ENCODE peak calls at places on chromosomes 3 and 15, in five cellular contexts. C, D, I, Z and K are unnamed samples. For H3K9me3, the result is how much of the 10 kb centered on the place peaks cover.

GRCh38 chr3:43688245-43688650 is 2.5 kb upstream of the ABHD5 start:
- DNase-seq in C (no peak), Z (no peak), D (no peak), I (no peak), K (no peak)

GRCh38 chr15:69099976-69100375 is 60.5 kb upstream of the GLCE start:
- DNase-seq in Z (no peak), I (no peak), D (no peak), C (no peak), K (no peak)

GRCh38 chr3:30184102-30184810 is 422.1 kb upstream of the TGFBR2 start:
- DNase-seq in I (no peak), C (no peak), D (no peak), Z (no peak), K (no peak)

GRCh38 chr15:31245756-31246155 is 80.9 kb upstream of the KLF13 start:
- DNase-seq in C (no peak), Z (no peak), I (no peak), D (no peak), K (no peak)

GRCh38 chr15:34841220-34841841 is 46.0 kb upstream of the ACTC1 start:
- DNase-seq in I (no peak), C (no peak), D (no peak), Z (no peak), K (no peak)

GRCh38 chr3:61832375-61833229 is 271.2 kb downstream of the PTPRG start:
- DNase-seq in I (no peak), C (no peak), Z (no peak), D (no peak), K (no peak)

GRCh38 chr15:73881539-73882320 is 8.4 kb downstream of the TBC1D21 start:
- DNase-seq in Z (peak), I (no peak), D (no peak), C (no peak), K (no peak)

GRCh38 chr15:78075490-78076230 is 1.9 kb downstream of the TBC1D2B start:
- DNase-seq in D (no peak), C (no peak), I (no peak), Z (peak), K (no peak)

GRCh38 chr15:85704021-85704420 is 90.7 kb downstream of the KLHL25 start:
- DNase-seq in D (no peak), C (no peak), I (no peak), Z (no peak), K (no peak)

GRCh38 chr3:193833592-193833991 is 240.6 kb downstream of the OPA1 start:
- DNase-seq in I (no peak), C (no peak), Z (peak), D (no peak), K (no peak)

GRCh38 chr3:20945892-20946291 is 759.9 kb upstream of the SGO1 start:
- DNase-seq in D (no peak), C (no peak), I (no peak), Z (no peak), K (no peak)

GRCh38 chr15:25862469-25863066 is 559 bp downstream of the ATP10A start:
- DNase-seq in C (no peak), D (peak), I (no peak), Z (peak), K (peak)

GRCh38 chr3:13093687-13094086 is 20.5 kb upstream of the IQSEC1 start:
- DNase-seq in D (no peak), C (peak), I (no peak), Z (peak), K (no peak)

GRCh38 chr3:166955549-166955948 is 424.5 kb downstream of the ZBBX start:
- DNase-seq in I (no peak), C (no peak), Z (no peak), D (no peak), K (no peak)

GRCh38 chr3:11637901-11638668 is 5.6 kb downstream of the VGLL4 start:
- DNase-seq in C (no peak), Z (no peak), D (no peak), I (no peak), K (no peak)

GRCh38 chr3:194784341-194784740 is 98.7 kb downstream of the FAM43A start:
- DNase-seq in Z (no peak), D (no peak), C (no peak), I (no peak), K (no peak)

GRCh38 chr15:97995881-97996603 is 35.5 kb downstream of the ARRDC4 start:
- DNase-seq in Z (peak), D (no peak), C (peak), I (no peak), K (no peak)

GRCh38 chr15:95988574-95988887 is 342.0 kb upstream of the NR2F2 start:
- DNase-seq in Z (no peak), I (no peak), C (no peak), D (no peak), K (no peak)

GRCh38 chr3:73520931-73521461 is 103.7 kb downstream of the PDZRN3 start:
- DNase-seq in D (no peak), C (no peak), Z (no peak), I (no peak), K (no peak)

GRCh38 chr3:103126111-103126510 is 691.3 kb downstream of the ZPLD1 start:
- DNase-seq in C (no peak), I (no peak), D (no peak), Z (no peak), K (no peak)

GRCh38 chr3:13475871-13476590 is 4.1 kb upstream of the HDAC11 start:
- DNase-seq in C (no peak), Z (no peak), D (no peak), I (no peak), K (no peak)

GRCh38 chr3:50100956-50101845 is 12.5 kb downstream of the RBM5 start:
- DNase-seq in Z (no peak), I (no peak), C (no peak), D (no peak), K (no peak)

GRCh38 chr3:169999433-169999832 is 32.8 kb downstream of the SEC62 start:
- DNase-seq in D (no peak), I (no peak), Z (no peak), C (no peak), K (no peak)

GRCh38 chr3:99949956-99950670 is 132.5 kb downstream of the CMSS1 start:
- DNase-seq in D (no peak), I (no peak), C (no peak), Z (no peak), K (no peak)

GRCh38 chr3:16145176-16145575 is 29.3 kb upstream of the GALNT15 start:
- DNase-seq in D (no peak), C (no peak), I (no peak), Z (peak), K (no peak)

GRCh38 chr15:33242669-33243191 is 48.2 kb upstream of the FMN1 start:
- DNase-seq in I (no peak), Z (peak), C (peak), D (no peak), K (no peak)

GRCh38 chr3:152737021-152737908 is 97.7 kb upstream of the P2RY1 start:
- DNase-seq in C (no peak), D (no peak), I (no peak), Z (no peak), K (no peak)

GRCh38 chr3:47056705-47057104 is 77.2 kb downstream of the NBEAL2 start:
- DNase-seq in D (no peak), I (no peak), Z (no peak), C (no peak), K (no peak)
- H3K9me3 ChIP-seq in D (under half), I (under half), Z (under half), C (under half), K (under half)

GRCh38 chr3:151210676-151211381 is 7.8 kb upstream of the GPR171 start:
- DNase-seq in Z (no peak), C (peak), I (no peak), D (no peak), K (no peak)

GRCh38 chr3:151206196-151206595 is 3.2 kb upstream of the GPR171 start:
- DNase-seq in Z (no peak), I (no peak), D (no peak), C (no peak), K (no peak)

GRCh38 chr3:151205482-151205881 is 2.5 kb upstream of the GPR171 start:
- DNase-seq in Z (no peak), D (no peak), C (no peak), I (no peak), K (no peak)

GRCh38 chr3:151213151-151213550 is 10.1 kb upstream of the GPR171 start:
- DNase-seq in I (no peak), D (no peak), Z (no peak), C (no peak), K (no peak)

GRCh38 chr3:151209652-151210051 is 6.6 kb upstream of the GPR171 start:
- DNase-seq in I (no peak), Z (no peak), C (no peak), D (no peak), K (no peak)
- H3K9me3 ChIP-seq in I (under half), Z (under half), C (under half), D (under half), K (under half)

GRCh38 chr3:178990293-178990692 is 81.3 kb downstream of the ZMAT3 start:
- DNase-seq in I (no peak), C (no peak), Z (no peak), D (no peak), K (no peak)

GRCh38 chr3:178982138-178982537 is 89.5 kb downstream of the ZMAT3 start:
- DNase-seq in I (no peak), C (no peak), Z (no peak), D (no peak), K (no peak)

GRCh38 chr3:178986456-178986855 is 85.2 kb downstream of the ZMAT3 start:
- DNase-seq in D (no peak), Z (no peak), C (no peak), I (no peak), K (no peak)

GRCh38 chr3:178989821-178990220 is 81.8 kb downstream of the ZMAT3 start:
- DNase-seq in I (no peak), C (no peak), D (no peak), Z (no peak), K (no peak)

GRCh38 chr3:178987745-178988144 is 83.9 kb downstream of the ZMAT3 start:
- DNase-seq in D (no peak), C (no peak), I (no peak), Z (no peak), K (no peak)
- H3K9me3 ChIP-seq in D (under half), C (under half), I (under half), Z (half or more), K (under half)

DNA sequence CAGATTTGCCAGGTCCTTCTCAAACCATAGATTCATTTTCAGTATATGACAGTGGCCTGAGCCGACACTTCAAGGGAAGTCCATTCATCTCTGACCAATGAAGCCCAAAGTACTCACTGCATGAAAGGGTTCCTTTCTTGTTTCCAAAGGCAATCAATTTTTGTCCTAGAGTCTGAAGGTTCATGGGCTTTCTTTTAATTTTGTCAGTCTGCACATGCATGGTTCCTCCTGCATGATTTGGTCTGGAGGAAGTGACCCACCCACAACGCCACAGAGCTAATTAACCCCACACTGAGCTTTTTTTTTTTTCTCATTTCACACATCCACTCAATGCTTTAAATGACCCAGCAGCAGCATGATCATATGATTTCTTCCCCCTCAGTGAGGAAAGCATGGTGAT is 216.4 kb downstream of the TIGIT start:
- DNase-seq in Z (no peak), C (no peak), D (no peak), I (no peak), K (no peak)
- H3K9me3 ChIP-seq in Z (under half), C (under half), D (under half), I (under half), K (under half)